ENCODE peak calls at places on chromosome 13, in six cellular contexts. O is esophagus muscularis mucosa; D is CD4-positive, alpha-beta T cell; X is esophagus squamous epithelium; U is tibial nerve; E is CD8-positive, alpha-beta T cell. K is an unnamed sample.
A peak's percentile ranks its signal among the peaks of the same experiment; 100 is the strongest.

GRCh38 chr13:41547253-41548000 is 90.1 kb downstream of the RGCC start:
- DNase-seq in E (no peak), O (peak; percentile 92), D (no peak), X (no peak), U (peak; percentile 26), K (no peak)

GRCh38 chr13:109900723-109901122 is 114.3 kb upstream of the IRS2 start:
- DNase-seq in D (no peak), O (no peak), X (no peak), U (no peak), E (no peak), K (no peak)

GRCh38 chr13:112947796-112948195 is 21.2 kb upstream of the MCF2L start:
- DNase-seq in X (no peak), E (no peak), U (no peak), D (no peak), O (no peak), K (no peak)

GRCh38 chr13:103078145-103078544 is 11.9 kb upstream of the SLC10A2 start:
- DNase-seq in O (no peak), D (no peak), E (no peak), X (no peak), U (no peak), K (no peak)

GRCh38 chr13:112874751-112875300 is 94.2 kb upstream of the MCF2L start:
- DNase-seq in E (no peak), U (no peak), X (no peak), O (no peak), D (no peak), K (no peak)

GRCh38 chr13:38463047-38463446 is 113.4 kb downstream of the UFM1 start:
- DNase-seq in D (no peak), X (no peak), U (no peak), O (no peak), E (no peak), K (no peak)

GRCh38 chr13:75908137-75908536 is 272.0 kb downstream of the LMO7 start:
- DNase-seq in X (no peak), D (no peak), U (no peak), O (no peak), E (no peak), K (peak; percentile 21)

GRCh38 chr13:71619096-71619495 is 247.9 kb downstream of the DACH1 start:
- DNase-seq in E (no peak), O (no peak), D (no peak), U (no peak), X (no peak), K (no peak)

GRCh38 chr13:85659493-85659892 is 139.7 kb downstream of the SLITRK6 start:
- DNase-seq in X (no peak), O (no peak), E (no peak), D (no peak), U (no peak), K (no peak)

GRCh38 chr13:42232671-42233070 is 39.3 kb upstream of the AKAP11 start:
- DNase-seq in E (no peak), D (no peak), U (no peak), O (no peak), X (no peak), K (no peak)

GRCh38 chr13:111156421-111156820 is 41.3 kb downstream of the ARHGEF7 start:
- DNase-seq in D (no peak), E (no peak), O (no peak), X (no peak), U (no peak), K (no peak)
- H3K27ac ChIP-seq in D (no peak overlapping the region), E (no peak overlapping the region), O (peak overlapping the region; percentile 97), X (no peak overlapping the region), U (peak overlapping the region; percentile 15), K (peak overlapping the region; percentile 95)

GRCh38 chr13:106752584-106753202 is 184.8 kb upstream of the ARGLU1 start:
- DNase-seq in X (no peak), D (no peak), O (no peak), U (no peak), E (no peak), K (no peak)
- H3K27ac ChIP-seq in X (peak overlapping the region; percentile 56), D (no peak overlapping the region), O (peak overlapping the region; percentile 27), U (no peak overlapping the region), E (no peak overlapping the region), K (peak overlapping the region; percentile 42)

GRCh38 chr13:35252536-35253205 is 223.8 kb downstream of the MAB21L1 start:
- DNase-seq in D (no peak), E (no peak), O (no peak), X (no peak), U (no peak), K (no peak)
- H3K27ac ChIP-seq in D (no peak overlapping the region), E (no peak overlapping the region), O (no peak overlapping the region), X (no peak overlapping the region), U (no peak overlapping the region), K (no peak overlapping the region)

GRCh38 chr13:28339419-28339818 is 155.5 kb downstream of the FLT1 start:
- DNase-seq in X (no peak), E (no peak), U (no peak), O (no peak), D (no peak), K (no peak)
- H3K27ac ChIP-seq in X (no peak overlapping the region), E (no peak overlapping the region), U (no peak overlapping the region), O (no peak overlapping the region), D (no peak overlapping the region), K (peak overlapping the region; percentile 38)

DNA sequence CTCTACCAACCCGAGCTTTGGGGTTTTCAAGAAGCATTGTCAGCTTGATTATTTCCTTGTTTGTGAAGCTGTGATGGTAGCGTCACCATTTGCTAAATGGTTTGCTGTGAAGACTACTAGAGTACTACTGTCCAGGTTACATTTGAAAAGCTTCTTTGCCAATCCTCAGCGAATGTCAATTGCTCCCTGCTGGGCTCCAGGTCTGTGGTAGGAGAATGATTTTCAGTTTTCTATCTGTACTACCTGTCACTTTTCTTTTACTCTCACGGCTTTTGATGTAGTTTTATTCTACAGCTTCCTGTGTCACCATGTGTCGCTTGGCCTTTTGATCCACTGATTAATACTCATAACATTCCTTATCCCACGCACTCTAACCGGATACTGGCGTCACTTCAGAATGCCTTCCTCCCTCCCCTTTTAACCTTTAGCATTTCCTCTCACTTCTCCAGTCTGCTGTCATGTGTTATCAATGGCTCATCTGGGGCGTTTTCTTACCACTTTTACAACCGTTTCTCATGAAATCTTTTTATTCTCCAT is 7.5 kb upstream of the GPR183 start:
- DNase-seq in U (no peak), E (peak; percentile 39), X (no peak), O (no peak), D (peak; percentile 73), K (no peak)
- H3K27ac ChIP-seq in U (peak overlapping the region; percentile 32), E (peak overlapping the region; percentile 67), X (peak overlapping the region; percentile 64), O (no peak overlapping the region), D (peak overlapping the region; percentile 88), K (peak overlapping the region; percentile 79)

K was measured in gastrocnemius medialis.